ENCODE peak calls at places on chromosomes 13 and 19, in six cellular contexts. N is activated T-helper 1 cell treated with Interleukin-2 at 50 U/mL for 16 hours; B is stimulated activated CD8-positive, alpha-beta memory T cell treated with anti-CD3 and anti-CD28 coated beads, Interleukin-15, amount 100 ng/mL, for 24 hours; X is SHP77 treated with DMSO at 0.1 percent for 48 hours; Q is adrenal gland; A is PC-3. E is an unnamed sample.

GRCh38 chr13:35851238-35851814 is 279.9 kb downstream of the DCLK1 start:
- DNase-seq in N (no peak), B (no peak), X (no peak), Q (no peak), A (no peak), E (no peak)

GRCh38 chr19:34499155-34499834 is 17.7 kb downstream of the WTIP start:
- DNase-seq in N (no peak), B (no peak), X (no peak), Q (no peak), A (no peak), E (no peak)

GRCh38 chr13:37479901-37480300 is 118.7 kb downstream of the POSTN start:
- DNase-seq in N (no peak), B (no peak), X (no peak), Q (no peak), A (no peak), E (no peak)

GRCh38 chr13:20474515-20474914 is 51.1 kb downstream of the CRYL1 start:
- DNase-seq in N (no peak), B (no peak), X (no peak), Q (no peak), A (no peak), E (no peak)

GRCh38 chr13:91722267-91722884 is 324.0 kb downstream of the GPC5 start:
- DNase-seq in N (no peak), B (no peak), X (no peak), Q (no peak), A (peak), E (no peak)

GRCh38 chr13:42769650-42770049 is 11.7 kb upstream of the FAM216B start:
- DNase-seq in N (no peak), B (no peak), X (no peak), Q (no peak), A (peak), E (no peak)

GRCh38 chr13:73038064-73038463 is 20.7 kb upstream of the KLF5 start:
- DNase-seq in N (no peak), B (no peak), X (no peak), Q (no peak), A (no peak), E (no peak)

GRCh38 chr13:46520188-46520587 is 32.8 kb upstream of the LRCH1 start:
- DNase-seq in N (no peak), B (no peak), X (no peak), Q (no peak), A (no peak), E (no peak)

GRCh38 chr13:101211261-101211660 is 205.0 kb downstream of the NALCN start:
- DNase-seq in N (no peak), B (no peak), X (no peak), Q (no peak), A (peak), E (no peak)

GRCh38 chr19:45507864-45508680 is 793 bp downstream of the VASP start:
- DNase-seq in N (no peak), B (no peak), X (no peak), Q (peak), A (no peak), E (peak)

GRCh38 chr19:29844891-29845575 is 33.2 kb downstream of the CCNE1 start:
- DNase-seq in N (peak), B (peak), X (peak), Q (peak), A (peak), E (peak)

GRCh38 chr19:58227964-58228583 is 640 bp upstream of the ZNF544 start:
- DNase-seq in N (no peak), B (no peak), X (no peak), Q (no peak), A (no peak), E (no peak)

GRCh38 chr13:106453101-106453500 is 82.4 kb downstream of the EFNB2 start:
- DNase-seq in N (no peak), B (no peak), X (no peak), Q (no peak), A (no peak), E (no peak)

GRCh38 chr19:13294812-13295567 is 144.8 kb downstream of the IER2 start:
- DNase-seq in N (no peak), B (no peak), X (no peak), Q (no peak), A (no peak), E (no peak)

GRCh38 chr13:75831389-75831788 is 195.3 kb downstream of the LMO7 start:
- DNase-seq in N (no peak), B (no peak), X (no peak), Q (no peak), A (no peak), E (no peak)

GRCh38 chr19:731000-731399 is 19.9 kb upstream of the MISP start:
- DNase-seq in N (no peak), B (no peak), X (no peak), Q (no peak), A (no peak), E (no peak)

GRCh38 chr19:5624154-5624663 is 1.3 kb downstream of the SAFB start:
- DNase-seq in N (no peak), B (no peak), X (no peak), Q (peak), A (peak), E (peak)

GRCh38 chr19:34282611-34283519 is 28.5 kb downstream of the GARRE1 start:
- DNase-seq in N (no peak), B (no peak), X (no peak), Q (no peak), A (peak), E (no peak)

GRCh38 chr19:1406496-1406817 is 929 bp upstream of the DAZAP1 start:
- DNase-seq in N (no peak), B (no peak), X (no peak), Q (no peak), A (no peak), E (no peak)

GRCh38 chr13:103788061-103788652 is 721.9 kb upstream of the SLC10A2 start:
- DNase-seq in N (no peak), B (no peak), X (no peak), Q (peak), A (peak), E (no peak)

GRCh38 chr13:67148219-67148583 is 81.9 kb downstream of the PCDH9 start:
- DNase-seq in N (no peak), B (no peak), X (no peak), Q (no peak), A (no peak), E (no peak)

GRCh38 chr19:18634612-18635290 is 2.1 kb upstream of the KLHL26 start:
- DNase-seq in N (no peak), B (no peak), X (no peak), Q (no peak), A (no peak), E (no peak)

GRCh38 chr13:21060063-21060826 is 1.1 kb downstream of the LATS2 start:
- DNase-seq in N (no peak), B (no peak), X (no peak), Q (peak), A (peak), E (no peak)

GRCh38 chr13:93004919-93005318 is 221.7 kb upstream of the GPC6 start:
- DNase-seq in N (no peak), B (no peak), X (no peak), Q (no peak), A (no peak), E (no peak)

GRCh38 chr13:103354189-103354588 is 288.0 kb upstream of the SLC10A2 start:
- DNase-seq in N (no peak), B (no peak), X (no peak), Q (no peak), A (no peak), E (no peak)

GRCh38 chr13:106348032-106348431 is 187.4 kb downstream of the EFNB2 start:
- DNase-seq in N (no peak), B (no peak), X (no peak), Q (no peak), A (peak), E (no peak)

GRCh38 chr19:3721900-3722442 is 13.8 kb downstream of the TJP3 start:
- DNase-seq in N (no peak), B (no peak), X (no peak), Q (no peak), A (no peak), E (no peak)

GRCh38 chr19:45113628-45114027 is 20.6 kb downstream of the PPP1R37 start:
- DNase-seq in N (no peak), B (no peak), X (peak), Q (no peak), A (peak), E (no peak)

GRCh38 chr19:30113182-30113581 is 171.1 kb downstream of the URI1 start:
- DNase-seq in N (no peak), B (no peak), X (no peak), Q (no peak), A (no peak), E (no peak)

GRCh38 chr13:110264685-110265275 is 42.2 kb downstream of the COL4A1 start:
- DNase-seq in N (no peak), B (no peak), X (no peak), Q (no peak), A (no peak), E (no peak)

GRCh38 chr19:6035026-6035425 is 57.1 kb upstream of the RANBP3 start:
- DNase-seq in N (no peak), B (no peak), X (no peak), Q (no peak), A (no peak), E (no peak)

GRCh38 chr13:100818706-100819105 is 144.1 kb upstream of the TMTC4 start:
- DNase-seq in N (no peak), B (no peak), X (no peak), Q (no peak), A (no peak), E (no peak)

GRCh38 chr19:15264933-15265206 is 32.6 kb upstream of the EPHX3 start:
- DNase-seq in N (no peak), B (no peak), X (no peak), Q (no peak), A (no peak), E (no peak)

GRCh38 chr19:35738887-35739229 is 3.4 kb downstream of the IGFLR1 start:
- DNase-seq in N (no peak), B (no peak), X (no peak), Q (no peak), A (no peak), E (no peak)

GRCh38 chr13:25494708-25495411 is 123.1 kb downstream of the ATP8A2 start:
- DNase-seq in N (no peak), B (no peak), X (no peak), Q (no peak), A (no peak), E (no peak)

GRCh38 chr13:83216521-83217245 is 665.6 kb downstream of the SLITRK1 start:
- DNase-seq in N (no peak), B (no peak), X (no peak), Q (no peak), A (no peak), E (no peak)

GRCh38 chr19:6141217-6141616 is 5.8 kb downstream of the ACSBG2 start:
- DNase-seq in N (no peak), B (no peak), X (no peak), Q (no peak), A (no peak), E (no peak)

GRCh38 chr13:70310720-70311119 is 202.5 kb upstream of the KLHL1 start:
- DNase-seq in N (no peak), B (no peak), X (peak), Q (no peak), A (peak), E (no peak)

E was measured in activated T-helper 9 cell treated with anti-CD3 and anti-CD28 coated beads, Interleukin-2, amount 50 U/mL, for 16 hours.